ENCODE peak calls at places on chromosomes 2 and 18, in nine cellular contexts. One of them, this sample, is unnamed.

GRCh38 chr2:71743995-71744675 is 290.8 kb downstream of the DYSF start:
- DNase-seq in HepG2: no peak
- DNase-seq in sigmoid colon: peak; percentile 62
- DNase-seq in IMR-90: no peak
- DNase-seq in spleen: no peak
- DNase-seq in adrenal gland: no peak
- DNase-seq in heart left ventricle: no peak
- DNase-seq in endothelial cell of umbilical vein: peak; percentile 57
- DNase-seq in uterus: no peak
- DNase-seq in this sample: no peak

GRCh38 chr2:98487806-98488189 is 43.1 kb downstream of the INPP4A start:
- DNase-seq in sigmoid colon: peak; percentile 40
- DNase-seq in heart left ventricle: no peak
- DNase-seq in HepG2: peak; percentile 66
- DNase-seq in uterus: no peak
- DNase-seq in adrenal gland: no peak
- DNase-seq in endothelial cell of umbilical vein: peak; percentile 35
- DNase-seq in spleen: peak; percentile 35
- DNase-seq in IMR-90: peak; percentile 17
- DNase-seq in this sample: no peak

GRCh38 chr2:112433932-112434730 is 686 bp upstream of the RGPD8 start:
- DNase-seq in spleen: peak; percentile 81
- DNase-seq in sigmoid colon: peak; percentile 61
- DNase-seq in HepG2: no peak
- DNase-seq in heart left ventricle: no peak
- DNase-seq in endothelial cell of umbilical vein: no peak
- DNase-seq in adrenal gland: no peak
- DNase-seq in IMR-90: no peak
- DNase-seq in uterus: peak; percentile 18
- DNase-seq in this sample: no peak

GRCh38 chr2:15936277-15937104 is 3.9 kb upstream of the MYCN start:
- DNase-seq in spleen: no peak
- DNase-seq in endothelial cell of umbilical vein: no peak
- DNase-seq in uterus: no peak
- DNase-seq in heart left ventricle: no peak
- DNase-seq in IMR-90: no peak
- DNase-seq in HepG2: no peak
- DNase-seq in adrenal gland: no peak
- DNase-seq in sigmoid colon: no peak
- DNase-seq in this sample: no peak

GRCh38 chr2:127370010-127370409 is 17.8 kb downstream of the MAP3K2 start:
- DNase-seq in IMR-90: no peak
- DNase-seq in sigmoid colon: no peak
- DNase-seq in adrenal gland: no peak
- DNase-seq in spleen: no peak
- DNase-seq in HepG2: no peak
- DNase-seq in endothelial cell of umbilical vein: no peak
- DNase-seq in uterus: no peak
- DNase-seq in heart left ventricle: no peak
- DNase-seq in this sample: no peak

GRCh38 chr2:58010599-58010998 is 36.0 kb upstream of the VRK2 start:
- DNase-seq in uterus: no peak
- DNase-seq in endothelial cell of umbilical vein: peak; percentile 50
- DNase-seq in sigmoid colon: no peak
- DNase-seq in HepG2: peak; percentile 45
- DNase-seq in heart left ventricle: no peak
- DNase-seq in spleen: no peak
- DNase-seq in IMR-90: no peak
- DNase-seq in adrenal gland: no peak
- DNase-seq in this sample: no peak

GRCh38 chr2:1494906-1495305 is 81.6 kb downstream of the TPO start:
- DNase-seq in endothelial cell of umbilical vein: no peak
- DNase-seq in heart left ventricle: no peak
- DNase-seq in HepG2: no peak
- DNase-seq in IMR-90: no peak
- DNase-seq in spleen: no peak
- DNase-seq in sigmoid colon: peak; percentile 39
- DNase-seq in uterus: no peak
- DNase-seq in adrenal gland: no peak
- DNase-seq in this sample: no peak

GRCh38 chr18:8231316-8231715 is 377.9 kb upstream of the RAB12 start:
- DNase-seq in uterus: no peak
- DNase-seq in adrenal gland: no peak
- DNase-seq in heart left ventricle: no peak
- DNase-seq in HepG2: no peak
- DNase-seq in endothelial cell of umbilical vein: no peak
- DNase-seq in spleen: no peak
- DNase-seq in IMR-90: peak; percentile 48
- DNase-seq in sigmoid colon: no peak
- DNase-seq in this sample: no peak

GRCh38 chr2:101679037-101679726 is 18.3 kb upstream of the MAP4K4 start:
- DNase-seq in adrenal gland: no peak
- DNase-seq in HepG2: peak; percentile 80
- DNase-seq in IMR-90: peak; percentile 84
- DNase-seq in uterus: no peak
- DNase-seq in sigmoid colon: no peak
- DNase-seq in endothelial cell of umbilical vein: no peak
- DNase-seq in spleen: no peak
- DNase-seq in heart left ventricle: no peak
- DNase-seq in this sample: no peak

GRCh38 chr2:159251296-159252173 is 35.0 kb downstream of the WDSUB1 start:
- DNase-seq in HepG2: no peak
- DNase-seq in sigmoid colon: no peak
- DNase-seq in heart left ventricle: no peak
- DNase-seq in spleen: no peak
- DNase-seq in endothelial cell of umbilical vein: no peak
- DNase-seq in uterus: no peak
- DNase-seq in IMR-90: no peak
- DNase-seq in adrenal gland: no peak
- DNase-seq in this sample: no peak

GRCh38 chr2:205659922-205660321 is 22.4 kb upstream of the NRP2 start:
- DNase-seq in heart left ventricle: no peak
- DNase-seq in adrenal gland: no peak
- DNase-seq in spleen: no peak
- DNase-seq in endothelial cell of umbilical vein: no peak
- DNase-seq in sigmoid colon: no peak
- DNase-seq in IMR-90: no peak
- DNase-seq in uterus: no peak
- DNase-seq in HepG2: no peak
- DNase-seq in this sample: no peak

GRCh38 chr2:73081181-73081671 is 9.7 kb upstream of the SFXN5 start:
- DNase-seq in HepG2: no peak
- DNase-seq in IMR-90: no peak
- DNase-seq in adrenal gland: no peak
- DNase-seq in uterus: no peak
- DNase-seq in spleen: peak; percentile 69
- DNase-seq in heart left ventricle: peak; percentile 19
- DNase-seq in sigmoid colon: no peak
- DNase-seq in endothelial cell of umbilical vein: no peak
- DNase-seq in this sample: no peak

GRCh38 chr18:8798996-8799395 is 93.6 kb downstream of the MTCL1 start:
- DNase-seq in heart left ventricle: peak; percentile 35
- DNase-seq in sigmoid colon: no peak
- DNase-seq in HepG2: no peak
- DNase-seq in spleen: no peak
- DNase-seq in adrenal gland: no peak
- DNase-seq in endothelial cell of umbilical vein: no peak
- DNase-seq in IMR-90: no peak
- DNase-seq in uterus: no peak
- DNase-seq in this sample: no peak

GRCh38 chr2:177753682-177754475 is 318.7 kb downstream of the PDE11A start:
- DNase-seq in sigmoid colon: peak; percentile 87
- DNase-seq in endothelial cell of umbilical vein: peak; percentile 34
- DNase-seq in HepG2: no peak
- DNase-seq in uterus: peak; percentile 82
- DNase-seq in heart left ventricle: peak; percentile 89
- DNase-seq in spleen: no peak
- DNase-seq in adrenal gland: peak; percentile 78
- DNase-seq in IMR-90: peak; percentile 82
- DNase-seq in this sample: no peak

GRCh38 chr2:46651363-46652099 is 172.2 kb downstream of the TMEM247 start:
- DNase-seq in IMR-90: peak; percentile 44
- DNase-seq in adrenal gland: peak; percentile 67
- DNase-seq in HepG2: no peak
- DNase-seq in sigmoid colon: no peak
- DNase-seq in heart left ventricle: no peak
- DNase-seq in spleen: no peak
- DNase-seq in uterus: no peak
- DNase-seq in endothelial cell of umbilical vein: no peak
- DNase-seq in this sample: peak; percentile 54

GRCh38 chr2:195428673-195429072 is 228.4 kb upstream of the SLC39A10 start:
- DNase-seq in adrenal gland: no peak
- DNase-seq in heart left ventricle: no peak
- DNase-seq in HepG2: no peak
- DNase-seq in IMR-90: no peak
- DNase-seq in spleen: no peak
- DNase-seq in sigmoid colon: no peak
- DNase-seq in uterus: no peak
- DNase-seq in endothelial cell of umbilical vein: no peak
- DNase-seq in this sample: no peak

GRCh38 chr2:240216197-240216596 is 75.7 kb upstream of the OTOS start:
- DNase-seq in endothelial cell of umbilical vein: no peak
- DNase-seq in IMR-90: no peak
- DNase-seq in uterus: no peak
- DNase-seq in adrenal gland: no peak
- DNase-seq in HepG2: no peak
- DNase-seq in spleen: peak; percentile 46
- DNase-seq in heart left ventricle: no peak
- DNase-seq in sigmoid colon: peak; percentile 49
- DNase-seq in this sample: no peak

GRCh38 chr18:63183263-63183662 is 136.3 kb downstream of the BCL2 start:
- DNase-seq in IMR-90: no peak
- DNase-seq in spleen: peak; percentile 55
- DNase-seq in heart left ventricle: no peak
- DNase-seq in HepG2: no peak
- DNase-seq in adrenal gland: no peak
- DNase-seq in sigmoid colon: no peak
- DNase-seq in uterus: no peak
- DNase-seq in endothelial cell of umbilical vein: no peak
- DNase-seq in this sample: no peak
- H3K4me1 ChIP-seq in IMR-90: no peaks in the 10 kb centered on the region
- H3K4me1 ChIP-seq in spleen: peaks cover 78% of the 10 kb centered on the region
- H3K4me1 ChIP-seq in heart left ventricle: peaks cover 50% of the 10 kb centered on the region
- H3K4me1 ChIP-seq in HepG2: no peaks in the 10 kb centered on the region
- H3K4me1 ChIP-seq in adrenal gland: no peaks in the 10 kb centered on the region
- H3K4me1 ChIP-seq in sigmoid colon: peaks cover 79% of the 10 kb centered on the region
- H3K4me1 ChIP-seq in uterus: peaks cover 22% of the 10 kb centered on the region
- H3K4me1 ChIP-seq in endothelial cell of umbilical vein: no peaks in the 10 kb centered on the region
- H3K4me1 ChIP-seq in this sample: no peaks in the 10 kb centered on the region

GRCh38 chr2:3594493-3595281 is at the start of gene COLEC11:
- DNase-seq in adrenal gland: peak; percentile 40
- DNase-seq in HepG2: no peak
- DNase-seq in heart left ventricle: peak; percentile 72
- DNase-seq in sigmoid colon: no peak
- DNase-seq in uterus: peak; percentile 37
- DNase-seq in endothelial cell of umbilical vein: peak; percentile 33
- DNase-seq in spleen: peak; percentile 83
- DNase-seq in IMR-90: no peak
- DNase-seq in this sample: peak; percentile 78
- H3K4me3 ChIP-seq in adrenal gland: no peak within 1 kb of the TSS
- H3K4me3 ChIP-seq in HepG2: no peak within 1 kb of the TSS
- H3K4me3 ChIP-seq in heart left ventricle: peak within 1 kb of the TSS; percentile 48
- H3K4me3 ChIP-seq in sigmoid colon: no peak within 1 kb of the TSS
- H3K4me3 ChIP-seq in uterus: peak within 1 kb of the TSS; percentile 30
- H3K4me3 ChIP-seq in endothelial cell of umbilical vein: no peak within 1 kb of the TSS
- H3K4me3 ChIP-seq in spleen: peak within 1 kb of the TSS; percentile 17
- H3K4me3 ChIP-seq in IMR-90: no peak within 1 kb of the TSS
- H3K4me3 ChIP-seq in this sample: peak within 1 kb of the TSS; percentile 31

GRCh38 chr18:41954827-41955613 is at the start of gene PIK3C3:
- DNase-seq in HepG2: peak; percentile 94
- DNase-seq in spleen: peak; percentile 97
- DNase-seq in endothelial cell of umbilical vein: peak; percentile 98
- DNase-seq in IMR-90: peak; percentile 98
- DNase-seq in sigmoid colon: peak; percentile 98
- DNase-seq in adrenal gland: peak; percentile 98
- DNase-seq in uterus: peak; percentile 96
- DNase-seq in heart left ventricle: peak; percentile 98
- DNase-seq in this sample: peak; percentile 97
- TF ChIP-seq POLR2A in HepG2: peak; percentile 68
- TF ChIP-seq POLR2A in spleen: no peak
- TF ChIP-seq POLR2A in endothelial cell of umbilical vein: peak; percentile 39
- TF ChIP-seq POLR2A in IMR-90: peak; percentile 87
- TF ChIP-seq POLR2A in sigmoid colon: no peak
- TF ChIP-seq POLR2A in adrenal gland: no peak
- TF ChIP-seq POLR2A in uterus: no peak
- TF ChIP-seq POLR2A in heart left ventricle: no peak
- TF ChIP-seq POLR2A in this sample: peak; percentile 39

DNA sequence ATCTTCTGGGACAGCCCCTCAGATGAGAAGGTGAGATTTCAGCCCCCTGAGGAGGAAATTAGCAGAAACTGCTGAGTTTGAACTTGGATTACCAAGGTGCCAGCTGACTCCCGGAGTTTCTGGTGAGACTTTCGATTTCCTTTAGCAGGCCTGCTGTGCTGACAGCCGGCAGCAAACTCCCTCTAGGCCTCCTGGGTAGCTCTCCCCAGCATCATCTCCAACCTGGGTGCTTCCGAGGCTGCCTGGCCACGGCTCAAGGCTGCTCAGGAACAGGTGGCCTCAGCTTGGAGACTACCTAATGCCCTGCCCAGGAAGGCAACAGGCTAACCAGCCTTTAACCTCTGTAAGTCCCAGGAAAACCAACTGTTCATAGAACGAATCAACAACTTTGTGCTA is 16.4 kb downstream of the SDC1 start:
- DNase-seq in sigmoid colon: no peak
- DNase-seq in heart left ventricle: no peak
- DNase-seq in spleen: no peak
- DNase-seq in uterus: no peak
- DNase-seq in HepG2: no peak
- DNase-seq in IMR-90: no peak
- DNase-seq in adrenal gland: no peak
- DNase-seq in endothelial cell of umbilical vein: no peak
- DNase-seq in this sample: peak; percentile 56
- H3K4me1 ChIP-seq in sigmoid colon: no peaks in the 10 kb centered on the region
- H3K4me1 ChIP-seq in heart left ventricle: no peaks in the 10 kb centered on the region
- H3K4me1 ChIP-seq in spleen: peaks cover 9% of the 10 kb centered on the region
- H3K4me1 ChIP-seq in uterus: no peaks in the 10 kb centered on the region
- H3K4me1 ChIP-seq in HepG2: peaks cover 88% of the 10 kb centered on the region
- H3K4me1 ChIP-seq in IMR-90: peaks cover 16% of the 10 kb centered on the region
- H3K4me1 ChIP-seq in adrenal gland: peaks cover 13% of the 10 kb centered on the region
- H3K4me1 ChIP-seq in endothelial cell of umbilical vein: peaks cover 6% of the 10 kb centered on the region
- H3K4me1 ChIP-seq in this sample: no peaks in the 10 kb centered on the region

GRCh38 chr2:45343618-45344017 is 267.4 kb downstream of the SRBD1 start:
- DNase-seq in heart left ventricle: no peak
- DNase-seq in adrenal gland: no peak
- DNase-seq in HepG2: no peak
- DNase-seq in sigmoid colon: no peak
- DNase-seq in spleen: no peak
- DNase-seq in uterus: no peak
- DNase-seq in endothelial cell of umbilical vein: no peak
- DNase-seq in IMR-90: peak; percentile 44
- DNase-seq in this sample: no peak
- H3K4me3 ChIP-seq in heart left ventricle: no peak overlapping the region
- H3K4me3 ChIP-seq in adrenal gland: no peak overlapping the region
- H3K4me3 ChIP-seq in HepG2: no peak overlapping the region
- H3K4me3 ChIP-seq in sigmoid colon: no peak overlapping the region
- H3K4me3 ChIP-seq in spleen: no peak overlapping the region
- H3K4me3 ChIP-seq in uterus: no peak overlapping the region
- H3K4me3 ChIP-seq in endothelial cell of umbilical vein: no peak overlapping the region
- H3K4me3 ChIP-seq in IMR-90: no peak overlapping the region
- H3K4me3 ChIP-seq in this sample: no peak overlapping the region

This sample was measured in right lobe of liver.